ENCODE peak calls at places on chromosomes 6 and 20, in seven cellular contexts. Z is stomach, H is cardiac fibroblast, R is epithelial cell of esophagus, T is glutamatergic neuron, X is breast epithelium, J is fibroblast of pulmonary artery. N is an unnamed sample.
A peak's percentile ranks its signal among the peaks of the same experiment; 100 is the strongest.

GRCh38 chr6:119148102-119148824 is 69.8 kb upstream of the FAM184A start:
- DNase-seq in J (peak; percentile 83), T (no peak), Z (no peak), H (peak; percentile 93), X (no peak), R (peak; percentile 77), N (peak; percentile 83)

GRCh38 chr6:48111143-48111506 is at the start of gene PTCHD4:
- DNase-seq in H (peak; percentile 50), J (peak; percentile 59), Z (no peak), R (peak; percentile 98), T (no peak), X (no peak), N (peak; percentile 33)

GRCh38 chr6:44128020-44128917 is 915 bp downstream of the TMEM63B start:
- DNase-seq in J (peak; percentile 22), T (peak; percentile 67), R (peak; percentile 80), X (peak; percentile 58), H (peak; percentile 35), Z (peak; percentile 54), N (no peak)

GRCh38 chr20:53512076-53512475 is 81.6 kb downstream of the ZNF217 start:
- DNase-seq in H (no peak), Z (no peak), R (no peak), T (no peak), J (no peak), X (no peak), N (no peak)

GRCh38 chr6:152273638-152274037 is 363.5 kb downstream of the SYNE1 start:
- DNase-seq in H (peak; percentile 26), X (no peak), R (peak; percentile 45), J (no peak), Z (no peak), T (peak; percentile 16), N (peak; percentile 44)

GRCh38 chr6:155234687-155235543 is 28.9 kb upstream of the CLDN20 start:
- DNase-seq in T (no peak), R (no peak), X (no peak), J (no peak), H (peak; percentile 27), Z (no peak), N (peak; percentile 12)

GRCh38 chr6:1801401-1801800 is 191.7 kb downstream of the FOXC1 start:
- DNase-seq in H (no peak), T (no peak), J (no peak), X (no peak), Z (no peak), R (no peak), N (no peak)

GRCh38 chr6:30895343-30895742 is 11.0 kb downstream of the DDR1 start:
- DNase-seq in Z (no peak), H (no peak), J (no peak), R (no peak), T (no peak), X (no peak), N (no peak)

GRCh38 chr6:72787521-72788031 is 165.7 kb downstream of the KCNQ5 start:
- DNase-seq in Z (no peak), X (no peak), H (peak; percentile 89), T (no peak), R (peak; percentile 99), J (peak; percentile 86), N (peak; percentile 91)

GRCh38 chr6:15879372-15880261 is 216.8 kb upstream of the DTNBP1 start:
- DNase-seq in R (peak; percentile 60), X (no peak), J (peak; percentile 79), T (no peak), H (peak; percentile 85), Z (peak; percentile 39), N (peak; percentile 67)

GRCh38 chr20:61719691-61720347 is 345.9 kb downstream of the TAF4 start:
- DNase-seq in H (no peak), T (no peak), X (no peak), J (no peak), R (no peak), Z (no peak), N (no peak)

GRCh38 chr20:6660441-6660840 is 107.0 kb upstream of the BMP2 start:
- DNase-seq in Z (peak; percentile 75), H (no peak), R (peak; percentile 87), T (no peak), J (no peak), X (no peak), N (no peak)

GRCh38 chr6:153957409-153957808 is 81.6 kb upstream of the OPRM1 start:
- DNase-seq in X (no peak), R (no peak), J (no peak), H (no peak), Z (no peak), T (no peak), N (no peak)

GRCh38 chr20:56447227-56447626 is 21.2 kb upstream of the RTF2 start:
- DNase-seq in Z (no peak), J (no peak), X (no peak), H (no peak), T (no peak), R (no peak), N (no peak)

GRCh38 chr20:31654534-31654933 is 16.8 kb downstream of the COX4I2 start:
- DNase-seq in X (no peak), Z (no peak), H (no peak), T (no peak), R (no peak), J (no peak), N (no peak)

GRCh38 chr20:57647933-57648785 is 27.9 kb upstream of the ZBP1 start:
- DNase-seq in R (no peak), T (no peak), X (no peak), Z (no peak), J (no peak), H (no peak), N (no peak)

GRCh38 chr6:80457044-80457933 is 350.8 kb downstream of the BCKDHB start:
- DNase-seq in Z (peak; percentile 60), H (peak; percentile 97), R (peak; percentile 96), X (peak; percentile 67), J (peak; percentile 97), T (no peak), N (peak; percentile 97)

GRCh38 chr6:18530201-18530600 is 143.1 kb downstream of the RNF144B start:
- DNase-seq in R (no peak), J (no peak), Z (no peak), X (no peak), T (no peak), H (no peak), N (no peak)

GRCh38 chr6:39037707-39038106 is 10.9 kb upstream of the GLP1R start:
- DNase-seq in X (no peak), J (no peak), H (no peak), R (no peak), Z (no peak), T (no peak), N (no peak)

GRCh38 chr6:20630617-20631448 is 96.6 kb downstream of the CDKAL1 start:
- DNase-seq in R (peak; percentile 66), Z (no peak), J (no peak), T (no peak), X (no peak), H (no peak), N (no peak)

GRCh38 chr6:35230950-35231349 is 17.2 kb downstream of the SCUBE3 start:
- DNase-seq in J (peak; percentile 18), R (no peak), H (peak; percentile 33), Z (peak; percentile 30), T (no peak), X (no peak), N (no peak)

GRCh38 chr6:54916858-54917257 is 70.3 kb downstream of the FAM83B start:
- DNase-seq in J (no peak), Z (no peak), X (no peak), H (no peak), R (peak; percentile 86), T (no peak), N (peak; percentile 28)

GRCh38 chr6:148497256-148497655 is 154.6 kb downstream of the SASH1 start:
- DNase-seq in H (peak; percentile 67), X (no peak), Z (no peak), R (no peak), J (peak; percentile 53), T (no peak), N (peak; percentile 84)

GRCh38 chr20:23415958-23416583 is 5.2 kb downstream of the NAPB start:
- DNase-seq in X (no peak), Z (no peak), R (peak; percentile 70), H (no peak), J (no peak), T (no peak), N (peak; percentile 30)

GRCh38 chr20:24754691-24755090 is 194.4 kb upstream of the CST7 start:
- DNase-seq in J (no peak), T (no peak), R (no peak), H (no peak), X (no peak), Z (peak; percentile 16), N (no peak)

GRCh38 chr6:126170875-126171489 is 168.9 kb upstream of the CENPW start:
- DNase-seq in X (no peak), R (peak; percentile 45), Z (no peak), T (no peak), H (peak; percentile 50), J (peak; percentile 55), N (peak; percentile 29)

GRCh38 chr6:42419490-42420280 is 32.0 kb downstream of the TRERF1 start:
- DNase-seq in X (no peak), R (peak; percentile 27), Z (no peak), J (no peak), T (no peak), H (no peak), N (no peak)
- TF ChIP-seq CTCF in X (no peak), R (no peak), Z (no peak), J (no peak), T (no peak), H (no peak), N (no peak)

GRCh38 chr6:17281100-17281496 is at the start of gene RBM24:
- DNase-seq in H (peak; percentile 73), J (peak; percentile 78), R (peak; percentile 77), Z (peak; percentile 61), T (peak; percentile 78), X (peak; percentile 66), N (peak; percentile 81)

GRCh38 chr6:17278289-17279061 is 2.7 kb upstream of the RBM24 start:
- DNase-seq in J (peak; percentile 59), H (peak; percentile 42), T (no peak), Z (no peak), X (no peak), R (peak; percentile 58), N (peak; percentile 88)

GRCh38 chr6:17281497-17282481 is 628 bp downstream of the RBM24 start:
- DNase-seq in H (peak; percentile 25), T (peak; percentile 32), R (peak; percentile 19), Z (no peak), J (peak; percentile 47), X (no peak), N (peak; percentile 50)

GRCh38 chr6:17280138-17280537 is 1.0 kb upstream of the RBM24 start:
- DNase-seq in H (no peak), T (no peak), J (no peak), Z (no peak), R (no peak), X (no peak), N (no peak)

GRCh38 chr6:17280552-17281090 is 540 bp upstream of the RBM24 start:
- DNase-seq in T (peak; percentile 71), J (peak; percentile 11), R (peak; percentile 28), Z (peak; percentile 30), X (no peak), H (no peak), N (peak; percentile 37)
- TF ChIP-seq CTCF in T (peak; percentile 14), J (no peak), R (peak; percentile 8), Z (no peak), X (no peak), H (peak; percentile 13), N (peak; percentile 16)

GRCh38 chr20:1177680-1178079 is 7.1 kb downstream of the TMEM74B start:
- DNase-seq in R (peak; percentile 25), X (no peak), T (no peak), J (peak; percentile 18), H (peak; percentile 19), Z (no peak), N (no peak)
- TF ChIP-seq CTCF in R (no peak), X (no peak), T (no peak), J (peak; percentile 11), H (peak; percentile 12), Z (no peak), N (no peak)

GRCh38 chr6:32825966-32826365 is 9.2 kb upstream of the HLA-DOB start:
- DNase-seq in X (no peak), T (no peak), Z (no peak), J (peak; percentile 86), H (peak; percentile 80), R (peak; percentile 69), N (peak; percentile 83)
- TF ChIP-seq CTCF in X (no peak), T (no peak), Z (no peak), J (peak; percentile 49), H (peak; percentile 26), R (peak; percentile 71), N (peak; percentile 61)